ENCODE peak calls at places on chromosomes 3 and 15, in five cellular contexts. W is fibroblast of mammary gland; X is RWPE1; H is Peyer's patch; Q is activated CD8-positive, alpha-beta T cell treated with anti-CD3 and anti-CD28 coated beads for 36 hours. E is an unnamed sample.

GRCh38 chr15:48965972-48966371 is 2.3 kb upstream of the SHC4 start:
- DNase-seq in W (peak), X (peak), H (no peak), Q (peak), E (peak)

GRCh38 chr15:32873292-32874114 is 155.7 kb downstream of the GREM1 start:
- DNase-seq in W (peak), X (no peak), H (no peak), Q (no peak), E (no peak)

GRCh38 chr3:197269024-197269423 is 29.4 kb downstream of the DLG1 start:
- DNase-seq in W (no peak), X (no peak), H (no peak), Q (no peak), E (no peak)

GRCh38 chr3:197482001-197482400 is 73.8 kb downstream of the BDH1 start:
- DNase-seq in W (peak), X (no peak), H (no peak), Q (no peak), E (no peak)

GRCh38 chr3:25292604-25293003 is 135.5 kb upstream of the RARB start:
- DNase-seq in W (no peak), X (peak), H (no peak), Q (no peak), E (no peak)

GRCh38 chr3:128285042-128285924 is 132.0 kb downstream of the EEFSEC start:
- DNase-seq in W (no peak), X (no peak), H (no peak), Q (no peak), E (no peak)

GRCh38 chr15:100686021-100686724 is 83.8 kb downstream of the ASB7 start:
- DNase-seq in W (peak), X (no peak), H (no peak), Q (no peak), E (no peak)

GRCh38 chr15:67931861-67932260 is 92.0 kb upstream of the RNU6-1 start:
- DNase-seq in W (peak), X (no peak), H (no peak), Q (no peak), E (no peak)

GRCh38 chr3:152910211-152910610 is 75.3 kb downstream of the P2RY1 start:
- DNase-seq in W (peak), X (no peak), H (no peak), Q (no peak), E (no peak)

GRCh38 chr15:87604857-87605446 is 651.6 kb downstream of the NTRK3 start:
- DNase-seq in W (no peak), X (peak), H (no peak), Q (peak), E (no peak)

GRCh38 chr3:35685153-35685552 is 45.8 kb downstream of the ARPP21 start:
- DNase-seq in W (no peak), X (no peak), H (no peak), Q (no peak), E (no peak)

GRCh38 chr3:108953210-108953609 is 469 bp downstream of the GUCA1C start:
- DNase-seq in W (no peak), X (peak), H (no peak), Q (no peak), E (no peak)

GRCh38 chr3:25556504-25556903 is 108.2 kb downstream of the TOP2B start:
- DNase-seq in W (peak), X (no peak), H (no peak), Q (no peak), E (no peak)

GRCh38 chr15:50939911-50940310 is 31.4 kb downstream of the AP4E1 start:
- DNase-seq in W (peak), X (no peak), H (no peak), Q (no peak), E (no peak)

GRCh38 chr3:14166877-14167605 is 11.4 kb downstream of the XPC start:
- DNase-seq in W (peak), X (no peak), H (no peak), Q (no peak), E (no peak)

GRCh38 chr3:55164191-55164590 is 236.3 kb upstream of the LRTM1 start:
- DNase-seq in W (peak), X (no peak), H (no peak), Q (no peak), E (no peak)

GRCh38 chr3:194375473-194375872 is 5.9 kb upstream of the LRRC15 start:
- DNase-seq in W (no peak), X (no peak), H (no peak), Q (no peak), E (no peak)

GRCh38 chr3:115899050-115899449 is 275.7 kb downstream of the GAP43 start:
- DNase-seq in W (no peak), X (no peak), H (no peak), Q (no peak), E (no peak)

GRCh38 chr3:74067296-74067695 is 442.6 kb upstream of the PDZRN3 start:
- DNase-seq in W (peak), X (no peak), H (no peak), Q (no peak), E (no peak)
- TF ChIP-seq CTCF in W (peak), X (no peak), H (peak), Q (no peak), E (no peak)

GRCh38 chr3:1252061-1252430 is 159.2 kb downstream of the CNTN6 start:
- DNase-seq in W (no peak), X (no peak), H (no peak), Q (no peak), E (no peak)

GRCh38 chr3:1251282-1252060 is 158.6 kb downstream of the CNTN6 start:
- DNase-seq in W (peak), X (peak), H (no peak), Q (no peak), E (no peak)
- TF ChIP-seq CTCF in W (peak), X (no peak), H (no peak), Q (no peak), E (no peak)

GRCh38 chr3:126666600-126667528 is 11.9 kb upstream of the TXNRD3 start:
- DNase-seq in W (no peak), X (no peak), H (peak), Q (no peak), E (no peak)
- TF ChIP-seq CTCF in W (no peak), X (no peak), H (no peak), Q (no peak), E (no peak)

DNA sequence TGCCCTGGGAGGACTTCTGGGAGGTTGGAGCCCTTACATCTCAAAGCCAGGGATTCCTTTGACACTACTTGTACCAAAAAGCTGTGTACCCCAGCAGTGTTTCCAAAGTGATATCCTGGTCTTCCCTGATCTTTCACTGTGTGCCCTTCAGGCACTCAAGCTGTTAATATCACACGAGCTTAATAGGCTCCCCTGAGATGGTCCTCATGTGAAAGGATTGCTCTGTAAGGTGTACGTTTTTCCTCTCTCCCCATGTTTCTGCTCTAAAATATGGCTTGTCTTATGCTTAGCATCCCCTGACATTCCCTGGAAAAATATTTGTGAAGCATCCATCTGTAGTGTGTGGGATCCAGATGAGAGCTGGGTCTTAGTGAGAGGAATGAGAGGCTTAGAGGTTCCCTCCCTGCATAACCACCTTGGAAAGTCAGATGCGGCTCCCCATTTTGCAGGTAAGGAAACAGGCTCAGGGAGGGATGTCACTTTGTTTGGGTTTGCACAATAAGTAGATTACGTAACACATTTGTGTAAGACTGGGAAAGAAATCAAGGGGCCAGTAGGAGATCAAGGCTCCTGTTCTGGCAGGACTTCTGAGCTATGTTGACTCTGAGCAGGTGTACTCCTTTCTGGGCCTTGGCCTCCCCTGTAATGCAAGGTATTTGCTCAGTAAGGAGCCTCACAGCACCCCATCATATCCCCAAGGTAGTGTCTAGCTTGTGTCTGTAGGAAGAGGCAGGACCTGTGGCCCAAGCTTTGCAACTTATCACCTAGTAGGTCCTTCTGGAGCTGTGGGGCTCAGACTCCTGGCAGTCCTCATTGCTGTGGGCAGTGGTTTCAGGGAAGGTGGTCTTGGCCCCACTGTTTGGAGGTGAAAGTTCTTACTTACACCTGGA is 667 bp upstream of the ACOX2 start:
- DNase-seq in W (peak), X (no peak), H (no peak), Q (no peak), E (no peak)
- TF ChIP-seq CTCF in W (no peak), X (no peak), H (no peak), Q (no peak), E (no peak)

DNA sequence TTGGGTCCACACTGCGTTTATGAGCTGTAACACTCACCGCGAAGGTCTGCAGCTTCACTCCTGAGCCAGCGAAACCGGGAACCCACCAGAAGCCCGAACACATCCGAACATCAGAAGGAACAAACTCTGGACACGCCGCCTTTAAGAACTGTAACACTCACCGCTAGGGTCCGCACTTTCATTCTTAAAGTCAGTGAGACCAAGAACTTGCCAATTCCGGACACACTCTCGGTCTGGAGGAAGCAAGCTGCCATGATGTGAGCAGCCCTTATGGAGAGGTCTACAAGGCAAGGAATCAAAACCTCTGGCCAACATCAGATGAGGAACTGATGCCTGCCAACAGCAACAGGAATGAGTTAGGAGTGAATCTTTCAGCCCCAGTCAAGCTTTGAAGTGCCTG is 62.9 kb downstream of the SLC28A2 start:
- DNase-seq in W (peak), X (no peak), H (no peak), Q (peak), E (no peak)
- TF ChIP-seq CTCF in W (peak), X (no peak), H (no peak), Q (no peak), E (no peak)